ENCODE peak calls at places on chromosome 14, in nine cellular contexts. V, C, E, N, P, F, Z, R and B are unnamed samples.
A peak's percentile ranks its signal among the peaks of the same experiment; 100 is the strongest.

GRCh38 chr14:52694761-52695480 is 437 bp downstream of the ERO1A start:
- DNase-seq in V (no peak), C (peak; percentile 23), E (no peak), N (peak; percentile 67), P (no peak), F (peak; percentile 79), Z (peak; percentile 45), R (peak; percentile 27), B (peak; percentile 66)

GRCh38 chr14:60734465-60735242 is at the start of gene MNAT1:
- DNase-seq in V (peak; percentile 43), C (peak; percentile 85), E (peak; percentile 73), N (peak; percentile 87), P (peak; percentile 75), F (peak; percentile 84), Z (peak; percentile 86), R (peak; percentile 76), B (peak; percentile 68)

GRCh38 chr14:64731141-64731581 is 26.9 kb downstream of the PLEKHG3 start:
- DNase-seq in V (no peak), C (no peak), E (no peak), N (no peak), P (peak; percentile 9), F (no peak), Z (no peak), R (no peak), B (no peak)

GRCh38 chr14:97025722-97026121 is 228.5 kb downstream of the VRK1 start:
- DNase-seq in V (no peak), C (no peak), E (no peak), N (no peak), P (no peak), F (no peak), Z (no peak), R (no peak), B (no peak)

GRCh38 chr14:25753130-25753529 is 703.2 kb upstream of the STXBP6 start:
- DNase-seq in V (no peak), C (no peak), E (no peak), N (no peak), P (no peak), F (no peak), Z (no peak), R (no peak), B (no peak)

GRCh38 chr14:99821519-99822165 is 28.4 kb downstream of the EML1 start:
- DNase-seq in V (no peak), C (no peak), E (no peak), N (peak; percentile 96), P (no peak), F (no peak), Z (peak; percentile 57), R (no peak), B (peak; percentile 5)

GRCh38 chr14:95316826-95317225 is 2.9 kb downstream of the CLMN start:
- DNase-seq in V (no peak), C (peak; percentile 79), E (no peak), N (no peak), P (no peak), F (no peak), Z (no peak), R (no peak), B (no peak)

GRCh38 chr14:36771256-36771655 is 109.6 kb downstream of the PAX9 start:
- DNase-seq in V (no peak), C (no peak), E (no peak), N (no peak), P (no peak), F (no peak), Z (no peak), R (no peak), B (peak; percentile 14)

GRCh38 chr14:98008381-98009113 is 1211.4 kb downstream of the VRK1 start:
- DNase-seq in V (no peak), C (no peak), E (no peak), N (no peak), P (no peak), F (no peak), Z (no peak), R (no peak), B (peak; percentile 4)

GRCh38 chr14:88834883-88835431 is 10.5 kb downstream of the TTC8 start:
- DNase-seq in V (no peak), C (no peak), E (no peak), N (peak; percentile 79), P (no peak), F (no peak), Z (no peak), R (no peak), B (no peak)

GRCh38 chr14:69571879-69572633 is 2.6 kb downstream of the CCDC177 start:
- DNase-seq in V (no peak), C (no peak), E (no peak), N (peak; percentile 9), P (peak; percentile 44), F (no peak), Z (peak; percentile 72), R (peak; percentile 28), B (peak; percentile 34)

GRCh38 chr14:55103005-55103640 is 25.9 kb upstream of the LGALS3 start:
- DNase-seq in V (peak; percentile 76), C (no peak), E (peak; percentile 86), N (peak; percentile 97), P (peak; percentile 38), F (peak; percentile 77), Z (peak; percentile 40), R (peak; percentile 78), B (peak; percentile 99)

GRCh38 chr14:94646066-94646465 is 33.9 kb downstream of the SERPINA3 start:
- DNase-seq in V (no peak), C (no peak), E (no peak), N (no peak), P (no peak), F (no peak), Z (no peak), R (no peak), B (no peak)

GRCh38 chr14:104524726-104525125 is 54.8 kb upstream of the C14orf180 start:
- DNase-seq in V (no peak), C (no peak), E (no peak), N (no peak), P (no peak), F (no peak), Z (no peak), R (no peak), B (no peak)

GRCh38 chr14:104523546-104523935 is 56.0 kb upstream of the C14orf180 start:
- DNase-seq in V (no peak), C (no peak), E (no peak), N (no peak), P (no peak), F (no peak), Z (no peak), R (no peak), B (no peak)

GRCh38 chr14:104520620-104521410 is 58.7 kb upstream of the C14orf180 start:
- DNase-seq in V (no peak), C (no peak), E (no peak), N (no peak), P (no peak), F (no peak), Z (no peak), R (no peak), B (no peak)

GRCh38 chr14:104521816-104522745 is 57.5 kb upstream of the C14orf180 start:
- DNase-seq in V (no peak), C (no peak), E (no peak), N (no peak), P (no peak), F (no peak), Z (no peak), R (no peak), B (no peak)

DNA sequence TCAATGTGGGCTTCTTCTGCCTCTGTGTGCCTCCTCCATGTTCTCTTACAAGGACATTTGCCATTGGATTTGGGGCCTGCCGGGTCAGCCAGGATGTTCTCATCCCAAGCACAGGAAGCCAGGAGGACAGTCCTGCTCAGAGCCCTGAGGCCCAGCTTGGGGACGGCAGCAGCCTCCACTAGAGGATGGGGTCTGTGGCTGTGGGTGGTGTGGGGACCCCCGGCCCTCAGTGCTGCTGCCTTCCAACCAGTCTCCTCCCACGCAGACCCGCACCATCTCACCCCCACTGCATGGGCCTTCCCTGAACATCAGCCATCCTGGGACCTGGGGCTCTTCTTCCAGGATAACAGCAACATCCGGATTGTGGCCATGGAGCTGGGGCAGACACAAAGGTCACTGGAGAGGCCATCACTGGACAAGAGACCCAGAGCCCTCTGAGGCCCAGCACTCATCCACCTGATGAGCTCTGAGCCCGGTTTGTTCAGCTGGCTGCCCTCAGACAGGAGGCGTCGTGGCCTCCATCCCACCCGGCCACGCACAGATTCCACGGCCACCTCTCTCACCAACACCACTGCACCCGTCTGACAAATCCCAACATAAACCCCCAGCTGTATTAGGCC is 56.5 kb upstream of the C14orf180 start:
- DNase-seq in V (no peak), C (no peak), E (no peak), N (no peak), P (no peak), F (no peak), Z (no peak), R (no peak), B (no peak)
- H3K36me3 ChIP-seq in V (no peaks in the 10 kb centered on the region), C (no peaks in the 10 kb centered on the region), E (no peaks in the 10 kb centered on the region), N (no peaks in the 10 kb centered on the region), P (no peaks in the 10 kb centered on the region), F (no peaks in the 10 kb centered on the region), Z (no peaks in the 10 kb centered on the region), R (no peaks in the 10 kb centered on the region), B (no peaks in the 10 kb centered on the region)

GRCh38 chr14:101979666-101980065 is 15.3 kb downstream of the DYNC1H1 start:
- DNase-seq in V (no peak), C (no peak), E (no peak), N (peak; percentile 26), P (no peak), F (no peak), Z (no peak), R (no peak), B (no peak)
- H3K36me3 ChIP-seq in V (peaks cover 13% of the 10 kb centered on the region), C (peaks cover 83% of the 10 kb centered on the region), E (peaks cover 42% of the 10 kb centered on the region), N (peaks cover 13% of the 10 kb centered on the region), P (peaks cover 76% of the 10 kb centered on the region), F (peaks cover 32% of the 10 kb centered on the region), Z (peaks cover 54% of the 10 kb centered on the region), R (peaks cover 90% of the 10 kb centered on the region), B (peaks cover 26% of the 10 kb centered on the region)

DNA sequence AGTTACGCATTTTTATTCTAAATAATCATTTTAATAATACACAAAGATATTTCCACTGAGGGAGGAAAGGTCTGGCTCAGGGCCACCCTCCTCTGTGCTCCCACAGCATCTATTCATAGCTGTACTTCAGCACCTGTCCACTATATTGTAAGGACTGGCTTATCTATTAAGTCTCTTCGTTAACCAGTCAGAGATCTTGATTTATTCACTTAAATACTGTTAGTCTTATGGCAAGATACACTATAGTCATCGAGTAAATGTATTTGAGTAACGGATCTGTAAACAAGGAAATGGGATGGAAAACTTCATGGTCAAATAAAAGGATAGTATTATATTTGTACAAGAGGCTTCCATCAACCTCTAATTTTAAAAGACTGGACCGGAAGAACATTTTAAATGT is 54.6 kb downstream of the SPTLC2 start:
- DNase-seq in V (no peak), C (no peak), E (no peak), N (no peak), P (no peak), F (no peak), Z (no peak), R (no peak), B (no peak)
- H3K36me3 ChIP-seq in V (no peaks in the 10 kb centered on the region), C (no peaks in the 10 kb centered on the region), E (no peaks in the 10 kb centered on the region), N (no peaks in the 10 kb centered on the region), P (no peaks in the 10 kb centered on the region), F (peaks cover 9% of the 10 kb centered on the region), Z (peaks cover 11% of the 10 kb centered on the region), R (peaks cover 39% of the 10 kb centered on the region), B (peaks cover 5% of the 10 kb centered on the region)

DNA sequence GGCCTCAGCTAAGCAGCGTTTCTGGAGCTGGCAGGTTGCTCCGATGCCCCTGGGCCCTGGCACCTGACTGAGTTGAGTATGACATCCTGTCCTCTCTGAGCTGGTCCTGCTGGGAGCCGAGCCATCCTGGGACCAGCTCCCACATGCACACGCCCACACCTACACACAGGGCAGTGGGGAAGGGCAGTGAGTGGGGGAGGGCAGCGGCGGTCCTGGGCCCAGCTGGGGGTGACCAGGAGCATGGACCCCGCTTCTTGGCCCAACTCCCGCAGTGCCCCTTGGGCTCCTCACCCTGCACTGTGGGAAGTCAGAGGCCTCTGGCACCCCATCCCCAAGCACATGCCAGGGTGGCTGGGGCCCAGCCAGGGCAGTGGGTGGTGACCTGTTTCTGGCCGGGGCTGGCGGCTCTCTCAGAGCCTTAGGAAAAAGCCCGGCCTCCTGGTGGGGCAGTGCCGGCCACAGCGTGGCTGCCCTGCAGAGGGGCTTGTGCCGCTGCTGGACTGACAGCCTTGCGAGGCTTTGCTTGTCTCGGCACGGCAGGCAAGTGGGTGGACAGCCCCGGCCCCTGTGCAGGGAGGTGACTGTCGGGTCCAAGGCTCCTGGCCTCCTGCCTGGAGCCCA is 5.9 kb upstream of the CRIP2 start:
- DNase-seq in V (no peak), C (no peak), E (no peak), N (no peak), P (no peak), F (no peak), Z (no peak), R (peak; percentile 55), B (no peak)
- H3K36me3 ChIP-seq in V (peaks cover 4% of the 10 kb centered on the region), C (peaks cover 40% of the 10 kb centered on the region), E (peaks cover 10% of the 10 kb centered on the region), N (peaks cover 24% of the 10 kb centered on the region), P (peaks cover 17% of the 10 kb centered on the region), F (no peaks in the 10 kb centered on the region), Z (peaks cover 23% of the 10 kb centered on the region), R (peaks cover 47% of the 10 kb centered on the region), B (peaks cover 7% of the 10 kb centered on the region)